ENCODE peak calls at places on chromosomes 13 and 19, in ten cellular contexts. Y, B, W, J, X, C, T, E, R and P are unnamed samples.
A peak's percentile ranks its signal among the peaks of the same experiment; 100 is the strongest.

GRCh38 chr19:46907880-46908279 is 47.1 kb downstream of the ARHGAP35 start:
- DNase-seq in Y (no peak), B (no peak), W (no peak), J (peak; percentile 79), X (no peak), C (no peak), T (no peak), E (no peak), R (no peak), P (no peak)

GRCh38 chr19:33430674-33431277 is 57.3 kb downstream of the CEBPG start:
- DNase-seq in Y (peak; percentile 67), B (peak; percentile 34), W (peak; percentile 68), J (no peak), X (no peak), C (peak; percentile 36), T (peak; percentile 62), E (peak; percentile 44), R (peak; percentile 67), P (peak; percentile 56)

GRCh38 chr19:38175422-38175821 is 48.6 kb downstream of the DPF1 start:
- DNase-seq in Y (no peak), B (no peak), W (no peak), J (no peak), X (no peak), C (no peak), T (no peak), E (no peak), R (no peak), P (no peak)

GRCh38 chr13:33649212-33649917 is 168.6 kb upstream of the RFC3 start:
- DNase-seq in Y (no peak), B (no peak), W (no peak), J (no peak), X (no peak), C (no peak), T (peak; percentile 10), E (no peak), R (no peak), P (no peak)

GRCh38 chr19:8333771-8334457 is 9.1 kb downstream of the KANK3 start:
- DNase-seq in Y (no peak), B (no peak), W (no peak), J (no peak), X (no peak), C (no peak), T (no peak), E (no peak), R (no peak), P (no peak)

GRCh38 chr13:27295660-27296059 is 25.0 kb downstream of the RASL11A start:
- DNase-seq in Y (no peak), B (no peak), W (no peak), J (peak; percentile 13), X (no peak), C (no peak), T (no peak), E (no peak), R (no peak), P (no peak)

GRCh38 chr13:52830946-52831345 is 17.5 kb downstream of the PCDH8 start:
- DNase-seq in Y (no peak), B (no peak), W (peak; percentile 40), J (no peak), X (no peak), C (no peak), T (no peak), E (peak; percentile 38), R (no peak), P (no peak)

GRCh38 chr19:409006-409514 is at the start of gene C2CD4C:
- DNase-seq in Y (no peak), B (no peak), W (peak; percentile 15), J (no peak), X (no peak), C (no peak), T (no peak), E (no peak), R (no peak), P (peak; percentile 53)

GRCh38 chr19:55070755-55071502 is 4.7 kb upstream of the EPS8L1 start:
- DNase-seq in Y (no peak), B (peak; percentile 11), W (peak; percentile 94), J (no peak), X (no peak), C (no peak), T (peak; percentile 36), E (peak; percentile 88), R (peak; percentile 86), P (peak; percentile 80)

GRCh38 chr19:15316498-15316897 is 15.8 kb downstream of the BRD4 start:
- DNase-seq in Y (peak; percentile 50), B (peak; percentile 32), W (no peak), J (no peak), X (no peak), C (no peak), T (peak; percentile 68), E (no peak), R (no peak), P (peak; percentile 30)

GRCh38 chr13:83153833-83154232 is 728.4 kb downstream of the SLITRK1 start:
- DNase-seq in Y (no peak), B (no peak), W (no peak), J (no peak), X (no peak), C (no peak), T (no peak), E (no peak), R (no peak), P (no peak)

GRCh38 chr19:2186071-2186846 is 22.5 kb downstream of the DOT1L start:
- DNase-seq in Y (no peak), B (peak; percentile 91), W (no peak), J (peak; percentile 88), X (peak; percentile 97), C (peak; percentile 74), T (peak; percentile 89), E (no peak), R (peak; percentile 69), P (peak; percentile 98)

GRCh38 chr13:97249797-97250495 is 27.8 kb downstream of the MBNL2 start:
- DNase-seq in Y (no peak), B (no peak), W (no peak), J (no peak), X (no peak), C (no peak), T (no peak), E (no peak), R (no peak), P (no peak)

DNA sequence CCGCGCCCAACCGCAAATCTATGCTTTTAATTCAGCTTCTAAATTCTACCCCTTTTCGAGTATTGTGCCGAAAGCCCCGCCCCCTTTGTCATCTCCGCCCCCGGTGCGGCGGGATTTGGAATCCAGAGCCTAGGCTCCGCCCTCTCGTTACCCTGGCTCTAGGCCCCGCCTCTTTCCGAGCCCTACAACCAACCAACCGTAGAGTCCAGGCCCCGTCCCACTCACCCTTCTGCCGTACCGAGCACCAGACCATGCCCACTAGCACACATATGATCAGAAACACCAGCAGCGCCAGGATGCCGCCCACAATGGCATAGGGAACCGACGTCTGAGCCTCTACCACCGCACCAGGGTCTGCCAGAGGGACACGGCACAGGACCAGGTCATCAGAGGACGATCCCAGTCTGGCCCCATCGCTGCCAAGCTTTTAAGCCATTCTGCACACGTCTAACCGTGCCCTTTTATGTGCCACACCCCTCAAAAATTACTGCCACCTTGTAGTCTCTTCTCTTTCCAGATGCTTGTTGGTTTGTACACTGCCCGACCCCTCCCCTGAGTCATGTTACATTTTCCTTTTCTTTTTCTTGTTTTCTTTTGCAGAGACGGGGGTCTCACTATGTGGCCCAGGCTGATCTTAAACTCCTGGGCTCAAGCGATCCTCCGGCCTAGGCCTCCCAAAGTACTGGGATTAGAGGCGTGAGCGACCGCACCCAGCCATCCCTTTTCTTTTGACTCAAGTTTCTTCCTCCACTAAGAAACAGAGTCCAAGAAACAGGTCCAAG is 4.7 kb upstream of the ZNF428 start:
- DNase-seq in Y (no peak), B (no peak), W (no peak), J (no peak), X (no peak), C (no peak), T (no peak), E (no peak), R (no peak), P (no peak)
- TF ChIP-seq CTCF in Y (no peak), B (no peak), W (no peak), J (no peak), X (no peak), C (no peak), T (no peak), E (no peak), R (no peak), P (no peak)

GRCh38 chr19:53332484-53332883 is 1.1 kb upstream of the ZNF845 start:
- DNase-seq in Y (no peak), B (no peak), W (no peak), J (no peak), X (no peak), C (no peak), T (no peak), E (no peak), R (no peak), P (no peak)
- H3K4me3 ChIP-seq in Y (no peak overlapping the region), B (no peak overlapping the region), W (no peak overlapping the region), J (peak overlapping the region; percentile 77), X (peak overlapping the region; percentile 61), C (no peak overlapping the region), T (peak overlapping the region; percentile 99), E (no peak overlapping the region), R (no peak overlapping the region), P (peak overlapping the region; percentile 100)

GRCh38 chr13:81872581-81872980 is 1531.7 kb upstream of the SPRY2 start:
- DNase-seq in Y (no peak), B (no peak), W (peak; percentile 41), J (no peak), X (no peak), C (no peak), T (peak; percentile 1), E (no peak), R (no peak), P (no peak)
- TF ChIP-seq CTCF in Y (no peak), B (no peak), W (peak; percentile 57), J (no peak), X (no peak), C (no peak), T (peak; percentile 20), E (no peak), R (no peak), P (no peak)

DNA sequence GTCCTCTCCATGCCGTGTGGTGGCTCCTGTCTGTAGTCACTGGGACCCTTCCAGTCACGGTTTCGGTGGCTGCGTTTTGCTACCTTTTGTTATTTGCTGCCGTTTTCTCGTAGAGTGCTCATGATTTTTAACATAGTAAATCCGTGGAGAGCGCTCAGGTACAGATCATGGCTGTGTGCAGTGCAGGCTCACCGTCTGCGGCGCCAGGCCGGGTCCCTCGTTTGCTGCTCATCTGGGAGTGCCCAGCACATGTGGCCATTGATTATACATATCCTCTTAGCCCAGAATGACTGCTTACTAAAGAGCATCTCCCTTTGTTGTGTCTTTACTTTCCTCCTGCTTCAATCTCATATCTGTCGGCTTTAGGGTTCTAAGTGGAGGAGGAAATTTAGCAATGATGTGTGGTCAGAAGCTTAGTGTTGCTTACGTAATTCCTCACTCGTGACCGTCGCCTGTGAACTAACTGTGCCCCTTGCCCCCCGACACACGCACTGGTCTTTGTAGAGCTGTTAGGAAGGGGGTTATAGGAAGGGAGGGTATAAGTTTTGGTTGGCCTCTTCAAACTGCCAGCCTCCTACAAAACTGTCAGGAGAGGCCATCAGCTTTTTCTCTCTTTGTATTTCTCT is 31.8 kb downstream of the TFDP1 start:
- DNase-seq in Y (no peak), B (no peak), W (no peak), J (no peak), X (no peak), C (no peak), T (peak; percentile 8), E (no peak), R (no peak), P (peak; percentile 10)
- H3K4me3 ChIP-seq in Y (no peak overlapping the region), B (no peak overlapping the region), W (no peak overlapping the region), J (no peak overlapping the region), X (no peak overlapping the region), C (no peak overlapping the region), T (no peak overlapping the region), E (no peak overlapping the region), R (no peak overlapping the region), P (no peak overlapping the region)